ENCODE peak calls at places on chromosomes 16 and 17, in seven cellular contexts. H is fibroblast of pulmonary artery, V is neuronal stem cell, B is H54, W is RCC 7860, S is DND-41, I is caudate nucleus. F is an unnamed sample.

GRCh38 chr17:67068999-67069398 is 24.6 kb downstream of the CACNG1 start:
- DNase-seq in H (no peak), V (no peak), B (no peak), W (no peak), S (no peak), I (no peak), F (no peak)

GRCh38 chr16:24151482-24151939 is 104.6 kb upstream of the CACNG3 start:
- DNase-seq in H (no peak), V (no peak), B (no peak), W (no peak), S (peak; percentile 5), I (no peak), F (no peak)

GRCh38 chr17:12994341-12995074 is 23.3 kb downstream of the ELAC2 start:
- DNase-seq in H (no peak), V (no peak), B (no peak), W (no peak), S (no peak), I (no peak), F (no peak)

GRCh38 chr16:51845586-51845985 is 694.5 kb upstream of the SALL1 start:
- DNase-seq in H (no peak), V (no peak), B (no peak), W (no peak), S (no peak), I (no peak), F (no peak)

GRCh38 chr16:78048319-78048718 is 26.0 kb downstream of the CLEC3A start:
- DNase-seq in H (no peak), V (no peak), B (no peak), W (no peak), S (no peak), I (no peak), F (no peak)

GRCh38 chr17:2782030-2782429 is 14.2 kb upstream of the RAP1GAP2 start:
- DNase-seq in H (peak; percentile 13), V (no peak), B (peak; percentile 60), W (no peak), S (no peak), I (no peak), F (no peak)

GRCh38 chr17:65774787-65775186 is 213.3 kb upstream of the AXIN2 start:
- DNase-seq in H (no peak), V (no peak), B (no peak), W (no peak), S (no peak), I (no peak), F (no peak)

GRCh38 chr17:68539536-68540469 is 27.6 kb downstream of the PRKAR1A start:
- DNase-seq in H (peak; percentile 50), V (peak; percentile 4), B (no peak), W (no peak), S (no peak), I (no peak), F (no peak)

GRCh38 chr17:8420041-8420934 is 15.4 kb upstream of the NDEL1 start:
- DNase-seq in H (peak; percentile 83), V (no peak), B (peak; percentile 18), W (peak; percentile 6), S (no peak), I (no peak), F (no peak)

GRCh38 chr16:73483934-73484712 is 436.2 kb upstream of the ZFHX3 start:
- DNase-seq in H (no peak), V (no peak), B (no peak), W (no peak), S (no peak), I (no peak), F (no peak)

GRCh38 chr17:13601776-13602551 is at the start of gene HS3ST3A1:
- DNase-seq in H (peak; percentile 77), V (peak; percentile 85), B (peak; percentile 76), W (no peak), S (no peak), I (no peak), F (no peak)

GRCh38 chr17:75853410-75853809 is 1.7 kb downstream of the WBP2 start:
- DNase-seq in H (peak; percentile 59), V (no peak), B (no peak), W (peak; percentile 54), S (no peak), I (no peak), F (no peak)

F was measured in HCT116.